ENCODE peak calls at places on chromosomes 6 and 20, in seven cellular contexts. B is CD8-positive, alpha-beta memory T cell; V is left lung; D is A549; H is neuronal stem cell; P is mammary epithelial cell; A is stomach. Z is an unnamed sample. For H3K9me3, the result is how much of the 10 kb centered on the place peaks cover.

GRCh38 chr6:26172496-26172958 is 85.3 kb downstream of the HFE start:
- DNase-seq in B (peak), V (no peak), D (no peak), H (no peak), P (peak), A (no peak), Z (peak)

GRCh38 chr20:40016359-40016758 is 672.7 kb downstream of the MAFB start:
- DNase-seq in B (no peak), V (no peak), D (no peak), H (no peak), P (peak), A (no peak), Z (no peak)

GRCh38 chr6:129651291-129651691 is 58.7 kb downstream of the ARHGAP18 start:
- DNase-seq in B (no peak), V (no peak), D (no peak), H (no peak), P (no peak), A (no peak), Z (no peak)

GRCh38 chr6:142255785-142256184 is 46.0 kb upstream of the ADGRG6 start:
- DNase-seq in B (no peak), V (no peak), D (no peak), H (no peak), P (no peak), A (no peak), Z (no peak)

GRCh38 chr20:43383026-43383795 is 74.5 kb upstream of the SRSF6 start:
- DNase-seq in B (no peak), V (no peak), D (no peak), H (no peak), P (no peak), A (no peak), Z (no peak)

GRCh38 chr20:44709797-44710196 is 5.4 kb upstream of the CCN5 start:
- DNase-seq in B (no peak), V (no peak), D (no peak), H (no peak), P (no peak), A (no peak), Z (no peak)

GRCh38 chr6:1312444-1313363 is 806 bp downstream of the FOXQ1 start:
- DNase-seq in B (no peak), V (peak), D (no peak), H (no peak), P (peak), A (no peak), Z (no peak)

GRCh38 chr6:103002282-103002681 is 1608.8 kb downstream of the GRIK2 start:
- DNase-seq in B (no peak), V (no peak), D (no peak), H (no peak), P (no peak), A (no peak), Z (no peak)

GRCh38 chr6:117653949-117654348 is 21.3 kb upstream of the NUS1 start:
- DNase-seq in B (no peak), V (no peak), D (no peak), H (no peak), P (no peak), A (no peak), Z (no peak)

GRCh38 chr6:169654590-169655391 is 47.0 kb downstream of the WDR27 start:
- DNase-seq in B (peak), V (peak), D (no peak), H (no peak), P (peak), A (peak), Z (peak)

GRCh38 chr6:159941286-159942113 is 27.4 kb upstream of the IGF2R start:
- DNase-seq in B (peak), V (no peak), D (peak), H (no peak), P (peak), A (no peak), Z (no peak)

GRCh38 chr6:16265351-16266341 is 27.3 kb downstream of the GMPR start:
- DNase-seq in B (no peak), V (no peak), D (no peak), H (no peak), P (no peak), A (no peak), Z (no peak)

GRCh38 chr20:32472581-32473207 is 112.4 kb downstream of the NOL4L start:
- DNase-seq in B (no peak), V (peak), D (no peak), H (no peak), P (no peak), A (no peak), Z (no peak)

GRCh38 chr6:34509782-34510181 is 43.9 kb downstream of the PACSIN1 start:
- DNase-seq in B (no peak), V (no peak), D (no peak), H (no peak), P (no peak), A (no peak), Z (no peak)

GRCh38 chr6:56246544-56246940 is 838 bp downstream of the COL21A1 start:
- DNase-seq in B (no peak), V (no peak), D (no peak), H (no peak), P (no peak), A (no peak), Z (no peak)

GRCh38 chr20:35515949-35516645 is 13.4 kb downstream of the C20orf173 start:
- DNase-seq in B (no peak), V (no peak), D (peak), H (no peak), P (peak), A (peak), Z (no peak)

GRCh38 chr20:56628873-56629463 is at the start of gene TFAP2C:
- DNase-seq in B (no peak), V (peak), D (peak), H (peak), P (peak), A (peak), Z (peak)

GRCh38 chr20:46757754-46758678 is 48.6 kb downstream of the SLC2A10 start:
- DNase-seq in B (peak), V (no peak), D (peak), H (peak), P (peak), A (peak), Z (peak)

DNA sequence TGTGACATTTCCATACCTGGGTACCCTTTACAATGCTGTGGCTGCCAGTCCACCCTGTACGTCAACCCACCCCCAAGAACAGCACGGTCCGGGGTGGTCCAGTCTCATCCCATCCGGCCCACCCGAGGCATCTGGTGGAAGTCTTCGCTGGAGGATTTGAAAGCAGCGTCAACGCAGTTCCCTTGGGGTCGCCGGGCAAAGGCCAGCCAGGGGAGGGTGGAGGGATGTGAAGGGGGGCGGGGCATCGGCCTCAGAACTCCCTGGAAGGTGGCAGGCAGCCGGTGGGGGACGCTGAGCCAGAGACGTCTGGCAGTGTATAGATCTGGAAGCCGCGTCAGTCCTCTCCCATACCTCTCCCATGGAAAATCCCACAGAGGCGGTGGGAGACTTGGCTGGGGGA is 1944.0 kb upstream of the DEFB115 start:
- DNase-seq in B (no peak), V (no peak), D (no peak), H (no peak), P (no peak), A (no peak), Z (no peak)
- H3K9me3 ChIP-seq in B (under half), V (under half), D (under half), H (under half), P (under half), A (under half), Z (under half)

DNA sequence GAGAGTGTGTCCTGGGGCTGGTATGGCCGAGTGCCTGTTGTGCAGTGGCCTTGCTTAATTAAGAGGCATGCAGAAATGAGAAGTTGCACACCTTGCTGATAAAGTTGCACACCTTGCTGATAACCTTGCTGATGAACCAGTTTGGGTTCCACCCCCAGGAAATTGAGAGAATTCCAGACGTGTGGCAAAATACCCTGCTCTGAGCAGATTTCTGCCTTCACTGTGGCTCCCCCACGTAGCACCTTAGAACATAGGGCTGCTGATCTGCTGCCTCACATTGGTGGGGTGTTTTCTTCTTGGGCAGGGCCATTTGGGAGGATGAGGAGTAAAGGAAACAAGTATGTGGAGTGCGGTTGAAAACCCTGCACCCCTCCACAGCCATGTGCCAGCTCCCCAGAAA is 22.5 kb upstream of the ADRM1 start:
- DNase-seq in B (no peak), V (no peak), D (no peak), H (no peak), P (no peak), A (no peak), Z (no peak)
- H3K4me3 ChIP-seq in B (no peak), V (no peak), D (no peak), H (no peak), P (no peak), A (no peak), Z (no peak)

DNA sequence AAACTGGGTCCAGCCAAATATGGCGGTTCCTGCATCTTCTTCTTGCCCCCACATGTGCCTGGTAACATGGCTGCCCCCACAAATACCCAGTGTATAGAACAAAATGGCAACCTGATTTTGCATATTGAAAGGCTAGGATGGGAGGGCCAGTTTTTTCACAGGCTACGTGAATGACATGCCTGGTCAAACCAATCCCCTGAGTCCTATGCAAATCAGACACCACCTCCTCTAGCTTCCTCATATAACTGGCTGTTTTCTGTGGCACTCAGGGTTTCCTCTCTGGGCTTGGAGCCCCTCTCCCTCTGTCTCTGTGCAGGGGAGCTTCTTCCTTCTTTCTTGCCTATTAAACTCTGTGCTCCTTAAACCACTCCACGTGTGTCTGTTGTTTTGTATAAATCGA is 372.1 kb downstream of the KIF16B start:
- DNase-seq in B (no peak), V (no peak), D (no peak), H (no peak), P (no peak), A (no peak), Z (no peak)
- H3K9me3 ChIP-seq in B (under half), V (under half), D (under half), H (under half), P (under half), A (under half), Z (under half)

DNA sequence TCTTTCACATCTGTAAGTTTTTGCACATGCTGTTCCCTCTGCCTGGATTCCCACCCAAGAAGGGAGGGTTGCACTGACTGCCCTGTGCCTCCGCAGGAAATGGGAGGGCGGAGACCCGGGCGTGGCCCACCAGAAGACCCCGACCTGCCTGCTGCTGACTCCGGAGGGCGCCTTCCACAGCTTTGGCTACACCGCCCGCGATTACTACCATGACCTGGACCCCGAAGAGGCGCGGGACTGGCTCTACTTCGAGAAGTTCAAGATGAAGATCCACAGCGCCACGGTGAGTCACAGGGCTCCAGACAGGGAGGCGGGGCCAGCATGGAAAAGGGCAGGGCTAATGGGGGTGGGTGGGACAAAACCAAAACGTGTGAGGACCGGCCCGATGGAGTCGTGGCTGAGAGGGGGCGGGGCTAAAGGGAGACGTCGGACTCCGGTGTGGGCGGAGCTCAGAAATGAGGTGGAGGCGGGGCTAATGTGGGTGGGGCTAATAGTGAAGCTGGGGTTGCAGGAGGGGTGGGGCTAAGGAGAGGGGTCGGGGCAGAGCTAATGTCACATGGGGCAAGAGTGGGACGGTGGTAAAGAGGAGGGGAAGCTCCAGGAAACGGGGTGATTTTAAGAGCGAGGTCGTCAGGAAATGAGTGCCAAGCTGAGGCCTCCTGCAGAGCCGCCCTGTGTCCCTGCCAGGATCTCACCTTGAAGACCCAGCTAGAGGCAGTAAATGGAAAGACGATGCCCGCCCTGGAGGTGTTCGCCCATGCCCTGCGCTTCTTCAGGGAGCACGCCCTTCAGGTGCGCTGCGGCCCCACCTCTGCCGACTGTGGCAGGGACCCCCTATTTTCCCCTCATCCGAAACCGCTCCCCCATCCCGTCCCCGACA is 12.6 kb downstream of the HSPA12B start:
- DNase-seq in B (peak), V (peak), D (peak), H (peak), P (peak), A (peak), Z (peak)
- H3K4me3 ChIP-seq in B (peak), V (peak), D (peak), H (no peak), P (no peak), A (peak), Z (no peak)

GRCh38 chr6:138554146-138554545 is 54.9 kb upstream of the NHSL1 start:
- DNase-seq in B (no peak), V (no peak), D (no peak), H (no peak), P (no peak), A (no peak), Z (no peak)
- H3K9me3 ChIP-seq in B (under half), V (under half), D (under half), H (under half), P (under half), A (under half), Z (under half)

GRCh38 chr6:157956171-157956730 is 25.4 kb upstream of the SYNJ2 start:
- DNase-seq in B (no peak), V (no peak), D (no peak), H (no peak), P (no peak), A (no peak), Z (no peak)
- H3K4me3 ChIP-seq in B (no peak), V (no peak), D (no peak), H (no peak), P (no peak), A (no peak), Z (no peak)

GRCh38 chr6:164581563-164581962 is 727.8 kb downstream of the C6orf118 start:
- DNase-seq in B (no peak), V (no peak), D (no peak), H (no peak), P (no peak), A (no peak), Z (no peak)

GRCh38 chr6:164578616-164579015 is 730.8 kb downstream of the C6orf118 start:
- DNase-seq in B (no peak), V (no peak), D (no peak), H (no peak), P (no peak), A (no peak), Z (no peak)

GRCh38 chr6:164579035-164579434 is 730.4 kb downstream of the C6orf118 start:
- DNase-seq in B (no peak), V (no peak), D (no peak), H (no peak), P (no peak), A (no peak), Z (no peak)
- H3K9me3 ChIP-seq in B (under half), V (under half), D (under half), H (under half), P (under half), A (under half), Z (under half)

GRCh38 chr20:21715193-21715881 is 9.9 kb downstream of the PAX1 start:
- DNase-seq in B (no peak), V (no peak), D (no peak), H (no peak), P (no peak), A (no peak), Z (no peak)
- H3K4me3 ChIP-seq in B (no peak), V (no peak), D (no peak), H (no peak), P (no peak), A (no peak), Z (no peak)

DNA sequence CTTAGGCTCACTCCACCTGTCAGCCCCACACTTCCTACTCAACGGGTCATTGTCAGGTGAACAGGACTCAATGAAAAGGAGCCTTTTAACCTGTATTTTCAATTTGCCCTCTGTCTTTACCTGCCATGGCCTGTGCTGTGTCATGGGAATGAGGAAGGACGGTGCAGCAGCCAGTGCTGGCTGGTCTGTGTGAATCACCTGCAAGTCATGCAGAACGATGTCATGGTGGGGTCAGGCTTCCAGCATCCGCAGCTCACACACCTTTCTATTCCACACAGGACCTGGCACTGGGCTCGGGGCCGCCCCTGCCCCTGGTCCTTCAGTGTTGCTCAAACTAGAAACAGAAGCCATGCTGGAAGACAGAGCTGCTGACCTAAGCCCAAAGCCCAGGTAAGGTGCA is 188.7 kb upstream of the GMDS start:
- DNase-seq in B (no peak), V (no peak), D (no peak), H (no peak), P (peak), A (no peak), Z (no peak)
- H3K9me3 ChIP-seq in B (under half), V (under half), D (under half), H (under half), P (under half), A (under half), Z (under half)